ENCODE peak calls at places on chromosome 22, in four cellular contexts. V is K562, X is mammary epithelial cell, S is HCT116. F is an unnamed sample.
A peak's percentile ranks its signal among the peaks of the same experiment; 100 is the strongest.

GRCh38 chr22:30193031-30193794 is 53.3 kb downstream of the LIF start:
- DNase-seq in V (no peak), S (no peak), X (no peak), F (no peak)

GRCh38 chr22:23575601-23576000 is 4.5 kb downstream of the IGLL1 start:
- DNase-seq in V (no peak), X (no peak), S (no peak), F (no peak)

GRCh38 chr22:46078241-46079092 is 71.9 kb upstream of the PPARA start:
- DNase-seq in S (no peak), X (peak; percentile 91), V (no peak), F (peak; percentile 84)

GRCh38 chr22:42788466-42788865 is 67.8 kb upstream of the A4GALT start:
- DNase-seq in X (no peak), V (no peak), S (no peak), F (no peak)

GRCh38 chr22:21628386-21629261 is 1.2 kb downstream of the YDJC start:
- DNase-seq in V (peak; percentile 99), S (no peak), X (no peak), F (no peak)

GRCh38 chr22:20198527-20199319 is 47.9 kb upstream of the CCDC188 start:
- DNase-seq in X (no peak), S (no peak), V (no peak), F (no peak)

GRCh38 chr22:23565288-23565941 is 14.7 kb downstream of the IGLL1 start:
- DNase-seq in S (peak; percentile 4), V (no peak), X (no peak), F (no peak)

GRCh38 chr22:29031236-29031982 is 30.2 kb downstream of the C22orf31 start:
- DNase-seq in V (peak; percentile 52), X (peak; percentile 96), S (peak; percentile 97), F (peak; percentile 95)

GRCh38 chr22:46069518-46070214 is 80.7 kb upstream of the PPARA start:
- DNase-seq in X (peak; percentile 93), S (peak; percentile 91), V (no peak), F (peak; percentile 91)

GRCh38 chr22:11598492-11599440 is 3929.2 kb upstream of the OR11H1 start:
- DNase-seq in V (no peak), S (no peak), X (no peak), F (no peak)

GRCh38 chr22:40592352-40593113 is 44.0 kb downstream of the MRTFA start:
- DNase-seq in X (no peak), V (no peak), S (no peak), F (no peak)
- H3K4me3 ChIP-seq in X (no peak overlapping the region), V (no peak overlapping the region), S (no peak overlapping the region), F (no peak overlapping the region)

GRCh38 chr22:37844904-37845334 is 785 bp upstream of the ANKRD54 start:
- DNase-seq in V (no peak), X (no peak), S (no peak), F (no peak)

GRCh38 chr22:37846433-37846832 is 2.3 kb upstream of the ANKRD54 start:
- DNase-seq in S (no peak), X (no peak), V (no peak), F (no peak)

GRCh38 chr22:37842015-37842793 is 1.9 kb downstream of the ANKRD54 start:
- DNase-seq in X (no peak), S (no peak), V (no peak), F (no peak)

GRCh38 chr22:37848587-37849088 is 581 bp upstream of the EIF3L start:
- DNase-seq in X (peak; percentile 20), V (no peak), S (peak; percentile 31), F (peak; percentile 48)

GRCh38 chr22:37843746-37844089 is 416 bp downstream of the ANKRD54 start:
- DNase-seq in V (peak; percentile 69), X (no peak), S (no peak), F (no peak)
- H2AFZ ChIP-seq in V (peak overlapping the region; percentile 81), X (peak overlapping the region; percentile 89), S (no peak overlapping the region), F (peak overlapping the region; percentile 3)

DNA sequence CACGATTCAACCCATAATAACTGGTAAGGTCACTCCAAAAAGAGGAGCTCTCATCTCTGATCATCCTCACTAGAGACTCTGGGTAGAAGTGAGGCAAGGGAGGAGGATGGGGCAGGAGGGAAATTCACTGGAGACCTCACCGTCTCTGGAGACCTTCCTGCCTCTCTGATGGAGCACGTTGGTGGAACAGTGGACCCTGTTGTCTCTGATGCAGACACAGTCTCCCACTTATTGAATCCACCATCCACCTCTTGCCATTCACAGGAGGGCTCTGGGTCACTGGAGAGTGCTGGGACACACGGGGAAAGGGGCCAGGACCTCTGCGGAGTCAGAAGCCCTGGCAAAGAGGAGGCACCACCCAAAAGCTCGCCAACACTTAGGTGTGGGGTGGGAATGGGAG is 137.6 kb upstream of the SEZ6L start:
- DNase-seq in X (no peak), S (no peak), V (no peak), F (no peak)
- H3K9me3 ChIP-seq in X (peaks cover 30% of the 10 kb centered on the region), S (no peaks in the 10 kb centered on the region), V (no peaks in the 10 kb centered on the region), F (no peaks in the 10 kb centered on the region)

DNA sequence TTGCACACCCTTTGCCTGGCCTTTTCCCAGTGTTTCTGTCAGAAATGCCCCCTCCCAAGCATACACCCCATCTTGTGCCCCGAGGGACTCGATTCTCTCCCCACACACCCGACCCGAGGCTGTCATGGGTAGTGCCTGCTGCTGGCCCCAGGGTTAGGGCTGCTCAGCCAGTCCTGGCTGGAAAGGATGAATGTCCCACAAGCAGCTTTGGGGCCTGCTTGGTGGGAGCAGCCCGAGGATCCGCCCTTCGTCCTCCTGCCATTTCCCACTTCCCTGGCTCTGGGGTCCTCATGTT is 55.0 kb upstream of the PRODH start:
- DNase-seq in S (no peak), V (no peak), X (no peak), F (no peak)
- H3K4me3 ChIP-seq in S (no peak overlapping the region), V (no peak overlapping the region), X (no peak overlapping the region), F (no peak overlapping the region)

GRCh38 chr22:27987557-27987956 is 68.5 kb upstream of the PITPNB start:
- DNase-seq in S (no peak), X (no peak), V (no peak), F (peak; percentile 85)

GRCh38 chr22:27985323-27986275 is 66.5 kb upstream of the PITPNB start:
- DNase-seq in X (no peak), S (no peak), V (no peak), F (no peak)

GRCh38 chr22:27988704-27989103 is 69.6 kb upstream of the PITPNB start:
- DNase-seq in S (no peak), X (no peak), V (no peak), F (no peak)

GRCh38 chr22:27986459-27986858 is 67.4 kb upstream of the PITPNB start:
- DNase-seq in S (no peak), X (no peak), V (peak; percentile 17), F (peak; percentile 39)

GRCh38 chr22:27986937-27987336 is 67.9 kb upstream of the PITPNB start:
- DNase-seq in V (no peak), S (no peak), X (no peak), F (no peak)
- H2AFZ ChIP-seq in V (no peak overlapping the region), S (no peak overlapping the region), X (no peak overlapping the region), F (no peak overlapping the region)

GRCh38 chr22:48141301-48141700 is 1378.9 kb downstream of the TBC1D22A start:
- DNase-seq in S (no peak), V (no peak), X (no peak), F (no peak)
- H3K9me3 ChIP-seq in S (no peaks in the 10 kb centered on the region), V (no peaks in the 10 kb centered on the region), X (peaks cover 57% of the 10 kb centered on the region), F (no peaks in the 10 kb centered on the region)

F was measured in fibroblast of lung.